ENCODE peak calls at places on chromosomes 2 and 18, in five cellular contexts. U is MG63; T is ELR; W is activated CD4-positive, alpha-beta T cell treated with anti-CD3 and anti-CD28 coated beads, Interleukin-2, amount 10 ng/mL, durations not matched to agents 24 days and 14 days; I is DMS 273 treated with DMSO at 0.1 percent for 48 hours. E is an unnamed sample.

GRCh38 chr2:62856228-62857040 is 150.9 kb downstream of the EHBP1 start:
- DNase-seq in U (peak; percentile 78), T (no peak), W (no peak), I (no peak), E (no peak)

GRCh38 chr2:19367346-19367745 is 8.9 kb upstream of the OSR1 start:
- DNase-seq in U (peak; percentile 76), T (no peak), W (peak; percentile 48), I (no peak), E (no peak)

GRCh38 chr2:232292395-232293154 is 86.0 kb upstream of the ALPP start:
- DNase-seq in U (peak; percentile 29), T (peak; percentile 73), W (peak; percentile 88), I (no peak), E (peak; percentile 54)

GRCh38 chr18:7926526-7926925 is 359.4 kb downstream of the PTPRM start:
- DNase-seq in U (no peak), T (peak; percentile 24), W (no peak), I (no peak), E (peak; percentile 81)

GRCh38 chr2:127655209-127656073 is 9.5 kb downstream of the GPR17 start:
- DNase-seq in U (no peak), T (no peak), W (no peak), I (no peak), E (no peak)

GRCh38 chr18:76467371-76468190 is 27.5 kb downstream of the ZNF516 start:
- DNase-seq in U (no peak), T (no peak), W (no peak), I (no peak), E (no peak)

GRCh38 chr18:59877366-59877765 is 22.4 kb upstream of the PMAIP1 start:
- DNase-seq in U (no peak), T (no peak), W (no peak), I (no peak), E (no peak)

GRCh38 chr2:12493031-12493513 is 223.7 kb upstream of the TRIB2 start:
- DNase-seq in U (peak; percentile 100), T (peak; percentile 79), W (peak; percentile 69), I (no peak), E (peak; percentile 67)

GRCh38 chr2:30514134-30514860 is 67.3 kb downstream of the LCLAT1 start:
- DNase-seq in U (peak; percentile 69), T (peak; percentile 62), W (peak; percentile 3), I (peak; percentile 62), E (peak; percentile 49)

E was measured in kidney tubule cell.